ENCODE peak calls at places on chromosomes 1 and 21, in five cellular contexts. One of them, this sample, is unnamed.

GRCh38 chr1:79264285-79264684 is 257.8 kb upstream of the ADGRL4 start:
- DNase-seq in psoas muscle: no peak
- DNase-seq in uterus: no peak
- DNase-seq in progenitor cell of endocrine pancreas: no peak
- DNase-seq in adrenal gland: no peak
- DNase-seq in this sample: no peak

GRCh38 chr1:164058192-164058591 is 500.8 kb upstream of the PBX1 start:
- DNase-seq in adrenal gland: no peak
- DNase-seq in progenitor cell of endocrine pancreas: no peak
- DNase-seq in psoas muscle: no peak
- DNase-seq in uterus: no peak
- DNase-seq in this sample: no peak

GRCh38 chr21:21612446-21612845 is 614.2 kb downstream of the NCAM2 start:
- DNase-seq in progenitor cell of endocrine pancreas: no peak
- DNase-seq in adrenal gland: no peak
- DNase-seq in psoas muscle: no peak
- DNase-seq in uterus: no peak
- DNase-seq in this sample: no peak

GRCh38 chr1:68332041-68332440 is 99.7 kb upstream of the WLS start:
- DNase-seq in psoas muscle: no peak
- DNase-seq in adrenal gland: no peak
- DNase-seq in uterus: no peak
- DNase-seq in progenitor cell of endocrine pancreas: no peak
- DNase-seq in this sample: no peak

GRCh38 chr1:54666333-54666732 is 24.7 kb downstream of the MROH7 start:
- DNase-seq in progenitor cell of endocrine pancreas: no peak
- DNase-seq in uterus: no peak
- DNase-seq in psoas muscle: no peak
- DNase-seq in adrenal gland: no peak
- DNase-seq in this sample: no peak

GRCh38 chr21:15775291-15775690 is 45.5 kb downstream of the USP25 start:
- DNase-seq in adrenal gland: no peak
- DNase-seq in progenitor cell of endocrine pancreas: no peak
- DNase-seq in psoas muscle: no peak
- DNase-seq in uterus: no peak
- DNase-seq in this sample: no peak

GRCh38 chr21:44051462-44051941 is 39.4 kb downstream of the TRAPPC10 start:
- DNase-seq in uterus: peak
- DNase-seq in adrenal gland: peak
- DNase-seq in psoas muscle: peak
- DNase-seq in progenitor cell of endocrine pancreas: no peak
- DNase-seq in this sample: no peak

GRCh38 chr1:16440150-16440479 is 409 bp upstream of the NECAP2 start:
- DNase-seq in adrenal gland: no peak
- DNase-seq in psoas muscle: no peak
- DNase-seq in progenitor cell of endocrine pancreas: no peak
- DNase-seq in uterus: no peak
- DNase-seq in this sample: no peak

GRCh38 chr1:11537380-11537764 is 58.4 kb downstream of the DISP3 start:
- DNase-seq in adrenal gland: no peak
- DNase-seq in psoas muscle: no peak
- DNase-seq in uterus: no peak
- DNase-seq in progenitor cell of endocrine pancreas: no peak
- DNase-seq in this sample: no peak

GRCh38 chr1:48665743-48666142 is 110.9 kb downstream of the BEND5 start:
- DNase-seq in adrenal gland: no peak
- DNase-seq in psoas muscle: no peak
- DNase-seq in uterus: no peak
- DNase-seq in progenitor cell of endocrine pancreas: no peak
- DNase-seq in this sample: no peak

GRCh38 chr1:145926706-145927072 is 595 bp downstream of the RBM8A start:
- DNase-seq in uterus: no peak
- DNase-seq in adrenal gland: no peak
- DNase-seq in psoas muscle: no peak
- DNase-seq in progenitor cell of endocrine pancreas: no peak
- DNase-seq in this sample: no peak

This sample was measured in NCI-H1930.